ENCODE peak calls at places on chromosomes 13 and 19, in ten cellular contexts. G is Peyer's patch; I is CD4-positive, alpha-beta T cell; S is CD8-positive, alpha-beta memory T cell; E is IMR-90; K is uterus; P is thoracic aorta; H is right lobe of liver; Z is psoas muscle; V is mesenchymal stem cell. Q is an unnamed sample.

GRCh38 chr19:10718205-10719196 is 622 bp downstream of the DNM2 start:
- DNase-seq in H (peak; percentile 63), E (peak; percentile 28), P (no peak), I (peak; percentile 57), S (peak; percentile 52), Z (peak; percentile 55), G (no peak), K (no peak), V (peak; percentile 56), Q (no peak)

GRCh38 chr19:2478756-2479555 is 3.0 kb downstream of the GADD45B start:
- DNase-seq in S (peak; percentile 67), I (peak; percentile 69), P (peak; percentile 59), H (peak; percentile 87), V (peak; percentile 91), G (peak; percentile 90), Z (peak; percentile 83), E (peak; percentile 76), K (peak; percentile 79), Q (peak; percentile 84)

GRCh38 chr13:24038405-24038804 is 122.1 kb upstream of the SPATA13 start:
- DNase-seq in K (no peak), V (peak; percentile 89), H (no peak), I (no peak), Z (no peak), P (no peak), G (peak; percentile 55), E (peak; percentile 72), S (no peak), Q (no peak)

GRCh38 chr13:113886561-113887112 is 22.8 kb upstream of the GAS6 start:
- DNase-seq in K (no peak), G (no peak), H (no peak), S (no peak), V (no peak), E (no peak), P (no peak), Z (no peak), I (no peak), Q (no peak)

GRCh38 chr19:38386968-38387549 is 775 bp downstream of the GGN start:
- DNase-seq in E (no peak), G (peak; percentile 81), H (no peak), I (no peak), Z (peak; percentile 55), P (no peak), S (no peak), V (no peak), K (no peak), Q (no peak)

GRCh38 chr19:58559275-58560006 is 1.0 kb upstream of the UBE2M start:
- DNase-seq in Z (peak; percentile 94), G (peak; percentile 93), S (peak; percentile 47), E (peak; percentile 89), K (peak; percentile 90), V (peak; percentile 95), P (peak; percentile 76), I (peak; percentile 34), H (peak; percentile 94), Q (peak; percentile 87)

GRCh38 chr13:43587376-43587775 is 199.4 kb downstream of the ENOX1 start:
- DNase-seq in V (no peak), P (no peak), H (no peak), E (no peak), G (no peak), K (no peak), S (no peak), I (no peak), Z (no peak), Q (no peak)

GRCh38 chr19:1577929-1578618 is 9.9 kb upstream of the MEX3D start:
- DNase-seq in P (no peak), Z (no peak), H (no peak), K (no peak), G (no peak), I (no peak), V (no peak), S (no peak), E (no peak), Q (no peak)

GRCh38 chr19:51830263-51830662 is 35.3 kb downstream of the FPR3 start:
- DNase-seq in K (no peak), I (no peak), P (no peak), H (no peak), V (no peak), Z (no peak), S (no peak), E (no peak), G (no peak), Q (no peak)

GRCh38 chr19:9295411-9295849 is 14.2 kb downstream of the ZNF699 start:
- DNase-seq in Z (no peak), P (no peak), E (no peak), H (no peak), S (no peak), K (no peak), G (no peak), I (no peak), V (no peak), Q (no peak)
- H3K27ac ChIP-seq in Z (no peak overlapping the region), P (no peak overlapping the region), E (no peak overlapping the region), H (no peak overlapping the region), S (no peak overlapping the region), K (no peak overlapping the region), G (no peak overlapping the region), I (no peak overlapping the region), V (no peak overlapping the region), Q (no peak overlapping the region)

GRCh38 chr19:43305642-43306041 is 36.3 kb upstream of the PSG9 start:
- DNase-seq in V (no peak), H (no peak), P (no peak), E (no peak), S (no peak), K (no peak), G (no peak), I (no peak), Z (no peak), Q (no peak)

GRCh38 chr19:43300206-43300605 is 30.9 kb upstream of the PSG9 start:
- DNase-seq in V (no peak), S (no peak), I (no peak), E (no peak), P (no peak), Z (no peak), H (no peak), G (no peak), K (no peak), Q (no peak)

GRCh38 chr19:43306097-43306496 is 36.8 kb upstream of the PSG9 start:
- DNase-seq in V (no peak), G (no peak), I (no peak), Z (no peak), K (no peak), E (no peak), H (no peak), P (no peak), S (no peak), Q (no peak)

GRCh38 chr19:43300876-43301765 is 31.8 kb upstream of the PSG9 start:
- DNase-seq in P (no peak), G (no peak), S (no peak), E (no peak), I (no peak), H (no peak), K (no peak), V (no peak), Z (no peak), Q (no peak)
- H3K27ac ChIP-seq in P (no peak overlapping the region), G (no peak overlapping the region), S (no peak overlapping the region), E (no peak overlapping the region), I (no peak overlapping the region), H (no peak overlapping the region), K (no peak overlapping the region), V (no peak overlapping the region), Z (no peak overlapping the region), Q (no peak overlapping the region)

GRCh38 chr13:32428581-32429072 is 697 bp upstream of the N4BP2L1 start:
- DNase-seq in S (no peak), G (no peak), Z (no peak), V (no peak), E (no peak), P (no peak), H (no peak), K (no peak), I (no peak), Q (peak; percentile 9)
- H3K27ac ChIP-seq in S (peak overlapping the region; percentile 87), G (peak overlapping the region; percentile 90), Z (peak overlapping the region; percentile 88), V (no peak overlapping the region), E (no peak overlapping the region), P (peak overlapping the region; percentile 89), H (peak overlapping the region; percentile 99), K (peak overlapping the region; percentile 93), I (peak overlapping the region; percentile 91), Q (peak overlapping the region; percentile 89)

DNA sequence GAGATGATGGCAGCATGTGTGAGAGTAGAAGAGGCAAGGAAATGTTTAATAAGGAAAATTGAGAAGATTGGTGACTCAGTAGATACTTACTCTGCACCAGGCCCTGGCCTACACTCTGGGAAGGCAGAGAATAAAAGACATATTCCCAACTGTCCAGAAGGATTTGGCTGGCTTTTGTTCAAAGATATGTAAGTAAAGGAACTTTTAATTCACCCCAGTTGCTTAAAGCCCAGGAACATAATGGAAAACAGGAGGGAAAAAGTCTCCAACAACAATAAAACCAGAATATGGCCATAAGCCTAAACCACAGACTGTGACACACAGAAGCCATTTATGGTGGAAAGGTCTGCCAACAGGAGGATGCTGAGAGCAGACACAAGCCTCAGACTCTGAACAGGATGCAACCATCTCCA is 169.3 kb upstream of the STARD13 start:
- DNase-seq in I (no peak), P (no peak), Z (no peak), S (no peak), K (no peak), H (no peak), G (no peak), E (peak; percentile 36), V (no peak), Q (no peak)
- H3K27ac ChIP-seq in I (no peak overlapping the region), P (peak overlapping the region; percentile 60), Z (no peak overlapping the region), S (no peak overlapping the region), K (peak overlapping the region; percentile 87), H (no peak overlapping the region), G (no peak overlapping the region), E (no peak overlapping the region), V (no peak overlapping the region), Q (peak overlapping the region; percentile 3)